ENCODE peak calls at places on chromosomes 16 and 17, in eight cellular contexts. X, N, B, R, P, I, D and M are unnamed samples.

GRCh38 chr17:5500247-5500803 is 14.0 kb downstream of the MIS12 start:
- DNase-seq in P (no peak), R (no peak), B (no peak), D (peak; percentile 45), X (peak; percentile 37), I (no peak), N (no peak), M (no peak)

GRCh38 chr17:58808609-58809563 is 53.2 kb downstream of the PPM1E start:
- DNase-seq in N (no peak), X (no peak), I (no peak), P (no peak), D (no peak), B (no peak), R (no peak), M (no peak)

GRCh38 chr16:56231-56927 is 2.8 kb downstream of the SNRNP25 start:
- DNase-seq in P (no peak), D (no peak), N (no peak), I (no peak), R (no peak), X (no peak), B (no peak), M (no peak)

GRCh38 chr17:81461607-81462500 is 50.7 kb downstream of the ACTG1 start:
- DNase-seq in R (no peak), X (no peak), D (no peak), I (no peak), N (no peak), P (no peak), B (no peak), M (no peak)

GRCh38 chr17:78359216-78359935 is 501 bp downstream of the SOCS3 start:
- DNase-seq in R (peak; percentile 66), D (no peak), I (peak; percentile 90), P (no peak), N (peak; percentile 51), X (peak; percentile 64), B (no peak), M (no peak)

GRCh38 chr16:67966549-67967182 is 1.8 kb downstream of the SLC12A4 start:
- DNase-seq in D (no peak), I (no peak), P (no peak), X (peak; percentile 61), R (peak; percentile 31), N (peak; percentile 52), B (peak; percentile 24), M (no peak)

GRCh38 chr17:32693135-32693897 is 183.6 kb downstream of the MYO1D start:
- DNase-seq in I (peak; percentile 30), B (no peak), X (no peak), R (no peak), N (no peak), D (no peak), P (no peak), M (no peak)

GRCh38 chr17:44976198-44976597 is 8.1 kb upstream of the C1QL1 start:
- DNase-seq in X (no peak), I (no peak), P (no peak), B (no peak), R (no peak), N (no peak), D (no peak), M (no peak)

GRCh38 chr17:39702901-39703893 is 3.3 kb downstream of the ERBB2 start:
- DNase-seq in P (peak; percentile 81), B (no peak), N (no peak), D (no peak), X (no peak), I (no peak), R (peak; percentile 21), M (peak; percentile 78)

GRCh38 chr17:16880843-16881230 is 91.1 kb downstream of the TNFRSF13B start:
- DNase-seq in X (no peak), I (no peak), R (no peak), N (no peak), B (no peak), D (no peak), P (no peak), M (no peak)

GRCh38 chr17:74292495-74292894 is 18.5 kb downstream of the DNAI2 start:
- DNase-seq in B (no peak), X (no peak), D (no peak), P (no peak), I (no peak), N (no peak), R (no peak), M (no peak)

GRCh38 chr17:74289688-74290087 is 15.7 kb downstream of the DNAI2 start:
- DNase-seq in D (no peak), X (no peak), P (no peak), R (no peak), I (no peak), B (no peak), N (no peak), M (no peak)

GRCh38 chr17:74287203-74287602 is 13.2 kb downstream of the DNAI2 start:
- DNase-seq in B (no peak), N (no peak), I (no peak), R (no peak), X (no peak), P (no peak), D (no peak), M (no peak)

GRCh38 chr17:74290340-74290739 is 16.3 kb downstream of the DNAI2 start:
- DNase-seq in N (peak; percentile 26), X (no peak), R (peak; percentile 25), B (no peak), D (no peak), I (no peak), P (no peak), M (no peak)

GRCh38 chr17:74288785-74289184 is 14.8 kb downstream of the DNAI2 start:
- DNase-seq in N (no peak), X (peak; percentile 16), P (peak; percentile 46), R (no peak), B (no peak), D (no peak), I (no peak), M (no peak)
- TF ChIP-seq EZH2phosphoT487 in N (no peak), X (no peak), P (no peak), R (no peak), B (no peak), D (no peak), I (no peak), M (no peak)

DNA sequence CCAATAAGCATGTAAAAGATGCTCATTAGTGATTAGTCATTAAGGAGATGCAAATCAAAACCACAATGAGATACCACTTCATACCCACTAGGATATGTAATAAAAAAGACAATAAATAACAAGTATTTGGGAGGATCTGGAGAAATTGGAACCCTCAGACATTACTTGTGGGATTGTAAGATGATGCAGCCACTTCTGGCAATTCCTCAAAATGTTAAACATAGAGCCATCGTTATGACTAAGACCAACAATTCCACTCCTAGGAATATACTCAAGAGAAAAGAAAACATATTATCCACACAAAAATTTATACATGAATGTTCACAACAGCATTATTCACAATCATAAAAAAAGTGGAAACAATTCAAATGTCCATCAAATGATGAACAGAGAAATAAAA is 336.2 kb upstream of the PMFBP1 start:
- DNase-seq in D (no peak), B (no peak), R (no peak), I (no peak), P (peak; percentile 37), X (peak; percentile 18), N (no peak), M (no peak)
- TF ChIP-seq EZH2phosphoT487 in D (no peak), B (no peak), R (no peak), I (no peak), P (no peak), X (no peak), N (no peak), M (no peak)

GRCh38 chr16:86202760-86203426 is 303.9 kb downstream of the IRF8 start:
- DNase-seq in P (no peak), R (no peak), N (no peak), B (no peak), I (no peak), X (no peak), D (no peak), M (no peak)

GRCh38 chr16:86203557-86204275 is 304.8 kb downstream of the IRF8 start:
- DNase-seq in B (no peak), N (no peak), R (no peak), I (no peak), P (no peak), D (no peak), X (no peak), M (no peak)

GRCh38 chr16:86202267-86202666 is 303.3 kb downstream of the IRF8 start:
- DNase-seq in N (no peak), R (no peak), I (no peak), B (no peak), D (no peak), P (no peak), X (no peak), M (no peak)

GRCh38 chr16:86207350-86207749 is 303.0 kb upstream of the FOXF1 start:
- DNase-seq in B (no peak), R (no peak), N (no peak), D (no peak), I (no peak), P (no peak), X (no peak), M (no peak)

DNA sequence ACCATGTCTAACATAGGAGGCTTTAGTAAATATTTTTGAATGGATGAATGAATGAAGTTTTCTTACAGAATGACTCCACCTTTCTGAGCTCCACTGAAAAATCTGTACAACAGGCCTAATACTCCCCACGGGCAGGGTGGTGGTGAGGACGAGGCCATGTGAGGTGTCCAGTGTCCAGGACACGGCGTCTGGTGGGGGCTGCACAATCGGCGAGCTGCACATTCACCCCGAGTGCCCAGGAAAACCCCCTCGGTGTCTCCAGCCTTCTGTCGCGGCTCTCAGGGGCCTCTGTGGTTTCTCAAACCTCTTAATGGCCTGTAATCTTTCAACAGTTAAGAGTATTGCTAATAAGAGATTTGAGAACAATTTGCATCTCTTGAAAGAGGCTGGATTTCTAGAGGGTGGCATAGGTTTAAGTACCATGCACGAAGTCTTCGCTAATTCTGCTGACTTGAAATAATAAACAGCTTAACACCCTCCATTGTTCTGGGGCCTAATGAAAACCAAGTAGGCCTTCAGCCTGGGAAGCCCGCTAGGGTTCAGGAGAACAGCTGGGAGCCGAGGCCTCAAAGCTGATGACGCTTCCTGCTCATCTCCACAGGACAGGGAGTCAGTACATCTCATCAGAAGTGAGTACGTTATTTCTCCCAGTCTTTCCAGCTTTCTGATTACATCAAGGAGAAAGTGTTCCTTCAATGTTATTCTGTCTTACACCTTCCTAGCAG is 304.6 kb upstream of the FOXF1 start:
- DNase-seq in X (no peak), P (no peak), D (no peak), I (no peak), R (peak; percentile 74), N (no peak), B (no peak), M (no peak)
- TF ChIP-seq EZH2phosphoT487 in X (no peak), P (no peak), D (no peak), I (no peak), R (peak; percentile 73), N (no peak), B (no peak), M (no peak)

GRCh38 chr16:21301895-21302291 is 23.8 kb upstream of the CRYM start:
- DNase-seq in P (peak; percentile 2), N (no peak), X (no peak), I (no peak), R (no peak), B (no peak), D (no peak), M (no peak)

GRCh38 chr16:21302898-21303528 is 24.9 kb upstream of the CRYM start:
- DNase-seq in P (peak; percentile 69), B (peak; percentile 28), D (peak; percentile 60), X (peak; percentile 91), N (no peak), I (no peak), R (no peak), M (no peak)

GRCh38 chr16:21302454-21302853 is 24.4 kb upstream of the CRYM start:
- DNase-seq in N (peak; percentile 43), P (no peak), X (peak; percentile 21), B (no peak), R (peak; percentile 13), D (peak; percentile 25), I (no peak), M (no peak)

GRCh38 chr16:21300309-21301167 is 22.4 kb upstream of the CRYM start:
- DNase-seq in B (peak; percentile 100), N (peak; percentile 97), X (peak; percentile 100), I (peak; percentile 86), P (peak; percentile 98), R (peak; percentile 94), D (peak; percentile 98), M (peak; percentile 60)

GRCh38 chr16:21301168-21301894 is 23.2 kb upstream of the CRYM start:
- DNase-seq in N (peak; percentile 81), D (peak; percentile 85), I (peak; percentile 90), B (peak; percentile 82), R (peak; percentile 75), X (peak; percentile 85), P (peak; percentile 76), M (peak; percentile 59)
- TF ChIP-seq EZH2phosphoT487 in N (no peak), D (no peak), I (no peak), B (no peak), R (no peak), X (no peak), P (no peak), M (no peak)